ENCODE peak calls at places on chromosomes 11 and 22, in six cellular contexts. G, N, F, E, W and O are unnamed samples.

GRCh38 chr11:11445441-11446185 is 92.6 kb upstream of the CSNK2A3 start:
- DNase-seq in N (no peak), G (no peak), E (no peak), W (no peak), F (no peak), O (no peak)

GRCh38 chr22:25564979-25565677 is 653 bp downstream of the GRK3 start:
- DNase-seq in E (no peak), G (no peak), N (no peak), W (peak; percentile 30), F (peak; percentile 11), O (no peak)

GRCh38 chr11:128451651-128452470 is 135.5 kb downstream of the ETS1 start:
- DNase-seq in W (no peak), F (no peak), N (no peak), G (no peak), E (no peak), O (peak; percentile 52)

GRCh38 chr11:56841210-56841810 is 92.8 kb upstream of the OR9G4 start:
- DNase-seq in G (peak; percentile 42), E (peak; percentile 65), F (no peak), W (peak; percentile 48), N (no peak), O (peak; percentile 34)

GRCh38 chr11:36452987-36453386 is 57.1 kb downstream of the TRAF6 start:
- DNase-seq in W (no peak), N (no peak), G (no peak), F (no peak), E (no peak), O (no peak)

GRCh38 chr11:36878747-36879146 is 280.7 kb upstream of the RAG2 start:
- DNase-seq in E (no peak), G (no peak), W (no peak), F (no peak), N (no peak), O (no peak)

GRCh38 chr11:88399171-88399570 is 61.6 kb upstream of the CTSC start:
- DNase-seq in F (no peak), W (no peak), N (no peak), G (no peak), E (no peak), O (no peak)

GRCh38 chr11:3086114-3086513 is 28.9 kb upstream of the CARS1 start:
- DNase-seq in N (no peak), F (no peak), W (no peak), G (no peak), E (no peak), O (no peak)

GRCh38 chr11:16945671-16946469 is 68.3 kb downstream of the PLEKHA7 start:
- DNase-seq in F (no peak), W (peak; percentile 32), N (peak; percentile 58), E (peak; percentile 71), G (peak; percentile 2), O (peak; percentile 62)

GRCh38 chr11:106459135-106459534 is 381.7 kb downstream of the AASDHPPT start:
- DNase-seq in F (no peak), W (no peak), N (no peak), E (no peak), G (no peak), O (no peak)

GRCh38 chr11:95364324-95365295 is 133.6 kb upstream of the SESN3 start:
- DNase-seq in N (no peak), G (peak; percentile 3), E (no peak), F (no peak), W (no peak), O (no peak)

GRCh38 chr22:28742562-28742962 is 723 bp downstream of the HSCB start:
- DNase-seq in G (no peak), W (no peak), E (no peak), N (no peak), F (no peak), O (no peak)

GRCh38 chr11:116887909-116888556 is 50.6 kb upstream of the APOA1 start:
- DNase-seq in W (no peak), F (no peak), E (peak; percentile 46), N (no peak), G (no peak), O (peak; percentile 25)

GRCh38 chr11:18452927-18453326 is 2.7 kb upstream of the LDHAL6A start:
- DNase-seq in G (no peak), W (no peak), F (no peak), E (peak; percentile 44), N (no peak), O (no peak)

GRCh38 chr11:102429691-102430090 is 22.9 kb downstream of the TMEM123 start:
- DNase-seq in G (no peak), N (no peak), E (no peak), W (no peak), F (no peak), O (no peak)

GRCh38 chr11:120884290-120885020 is 139.4 kb upstream of the TBCEL start:
- DNase-seq in F (no peak), W (no peak), N (no peak), G (no peak), E (no peak), O (no peak)